ENCODE peak calls at places on chromosome 1, in ten cellular contexts. S is OCI-LY7; O is mammary epithelial cell; Z is adipocyte; I is neuronal stem cell; E is CD8-positive, alpha-beta memory T cell; W is lower lobe of right lung; M is gastrocnemius medialis; N is keratinocyte; F is heart left ventricle. K is an unnamed sample.

GRCh38 chr1:84298336-84298687 is 3.2 kb upstream of the SAMD13 start:
- DNase-seq in F (peak; percentile 74), W (peak; percentile 71), M (peak; percentile 54), I (no peak), E (peak; percentile 63), S (peak; percentile 73), O (peak; percentile 7), N (no peak), Z (peak; percentile 77), K (peak; percentile 72)

GRCh38 chr1:4684849-4685248 is 30.4 kb downstream of the AJAP1 start:
- DNase-seq in O (no peak), N (no peak), F (no peak), I (no peak), M (no peak), E (no peak), Z (no peak), W (no peak), S (no peak), K (no peak)

GRCh38 chr1:214636436-214636835 is 33.4 kb downstream of the CENPF start:
- DNase-seq in E (no peak), W (no peak), M (no peak), S (no peak), N (no peak), O (no peak), Z (no peak), I (no peak), F (no peak), K (no peak)

GRCh38 chr1:40592107-40592773 is 60.8 kb downstream of the ZNF684 start:
- DNase-seq in S (peak; percentile 63), M (no peak), Z (peak; percentile 48), F (no peak), N (no peak), O (peak; percentile 75), I (no peak), E (no peak), W (no peak), K (no peak)

GRCh38 chr1:159896086-159896930 is 3.7 kb downstream of the CFAP45 start:
- DNase-seq in S (no peak), N (no peak), W (no peak), M (peak; percentile 20), O (no peak), I (no peak), E (no peak), F (peak; percentile 36), Z (no peak), K (no peak)

GRCh38 chr1:13730751-13731482 is 30.9 kb downstream of the PRDM2 start:
- DNase-seq in I (no peak), E (peak; percentile 92), Z (peak; percentile 77), O (no peak), S (peak; percentile 97), N (no peak), W (peak; percentile 63), M (peak; percentile 27), F (peak; percentile 26), K (no peak)

GRCh38 chr1:12049625-12050024 is 13.5 kb upstream of the TNFRSF8 start:
- DNase-seq in I (no peak), M (no peak), F (no peak), S (no peak), Z (no peak), N (no peak), E (no peak), O (no peak), W (no peak), K (no peak)

GRCh38 chr1:46188295-46189030 is 9.8 kb downstream of the POMGNT1 start:
- DNase-seq in N (no peak), Z (peak; percentile 38), S (no peak), W (no peak), E (no peak), F (no peak), M (no peak), I (no peak), O (no peak), K (peak; percentile 70)

GRCh38 chr1:183571678-183572268 is 18.5 kb downstream of the NCF2 start:
- DNase-seq in W (no peak), N (no peak), O (no peak), S (no peak), Z (no peak), I (no peak), E (no peak), F (no peak), M (no peak), K (no peak)

DNA sequence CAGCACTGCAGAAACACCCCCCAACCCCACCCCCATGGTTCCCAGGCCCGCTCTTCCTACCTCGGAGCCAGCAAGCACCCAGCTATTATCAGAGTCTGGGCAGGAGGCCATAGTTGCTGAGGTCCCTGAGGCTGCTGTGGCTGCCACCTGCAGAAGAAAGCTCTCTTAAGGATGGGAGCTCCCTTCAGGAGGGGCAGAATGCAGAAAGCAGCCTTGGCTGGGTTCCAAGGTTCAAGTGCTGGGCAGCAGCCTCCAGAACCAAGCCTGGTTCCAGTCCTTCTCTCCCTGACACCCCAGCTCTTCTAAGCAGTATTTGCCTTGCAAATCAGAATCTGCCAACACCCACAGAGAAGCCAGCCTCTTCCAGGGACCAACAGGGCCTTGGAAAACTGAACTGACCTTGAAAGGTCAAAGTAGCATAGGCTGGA is 2.3 kb downstream of the PBXIP1 start:
- DNase-seq in W (no peak), M (no peak), Z (no peak), N (no peak), E (no peak), O (no peak), F (no peak), S (no peak), I (no peak), K (no peak)
- H3K4me1 ChIP-seq in W (peaks cover 39% of the 10 kb centered on the region), M (peaks cover 53% of the 10 kb centered on the region), Z (peaks cover 18% of the 10 kb centered on the region), N (peaks cover 20% of the 10 kb centered on the region), E (peaks cover 68% of the 10 kb centered on the region), O (peaks cover 13% of the 10 kb centered on the region), F (peaks cover 33% of the 10 kb centered on the region), S (peaks cover 73% of the 10 kb centered on the region), I (peaks cover 28% of the 10 kb centered on the region), K (peaks cover 5% of the 10 kb centered on the region)

GRCh38 chr1:162022626-162023025 is 1.0 kb downstream of the OLFML2B start:
- DNase-seq in I (no peak), N (no peak), M (no peak), E (no peak), F (no peak), O (no peak), S (no peak), W (no peak), Z (no peak), K (no peak)
- H3K4me3 ChIP-seq in I (no peak overlapping the region), N (no peak overlapping the region), M (peak overlapping the region; percentile 67), E (no peak overlapping the region), F (peak overlapping the region; percentile 48), O (no peak overlapping the region), S (no peak overlapping the region), W (peak overlapping the region; percentile 68), Z (peak overlapping the region; percentile 86), K (peak overlapping the region; percentile 23)

GRCh38 chr1:208232639-208233038 is 11.5 kb downstream of the PLXNA2 start:
- DNase-seq in S (no peak), W (no peak), Z (no peak), N (no peak), M (no peak), E (no peak), O (no peak), I (no peak), F (no peak), K (no peak)
- H3K4me1 ChIP-seq in S (peaks cover 4% of the 10 kb centered on the region), W (peaks cover 100% of the 10 kb centered on the region), Z (peaks cover 19% of the 10 kb centered on the region), N (peaks cover 60% of the 10 kb centered on the region), M (peaks cover 66% of the 10 kb centered on the region), E (peaks cover 10% of the 10 kb centered on the region), O (peaks cover 27% of the 10 kb centered on the region), I (peaks cover 51% of the 10 kb centered on the region), F (peaks cover 46% of the 10 kb centered on the region), K (peaks cover 2% of the 10 kb centered on the region)

DNA sequence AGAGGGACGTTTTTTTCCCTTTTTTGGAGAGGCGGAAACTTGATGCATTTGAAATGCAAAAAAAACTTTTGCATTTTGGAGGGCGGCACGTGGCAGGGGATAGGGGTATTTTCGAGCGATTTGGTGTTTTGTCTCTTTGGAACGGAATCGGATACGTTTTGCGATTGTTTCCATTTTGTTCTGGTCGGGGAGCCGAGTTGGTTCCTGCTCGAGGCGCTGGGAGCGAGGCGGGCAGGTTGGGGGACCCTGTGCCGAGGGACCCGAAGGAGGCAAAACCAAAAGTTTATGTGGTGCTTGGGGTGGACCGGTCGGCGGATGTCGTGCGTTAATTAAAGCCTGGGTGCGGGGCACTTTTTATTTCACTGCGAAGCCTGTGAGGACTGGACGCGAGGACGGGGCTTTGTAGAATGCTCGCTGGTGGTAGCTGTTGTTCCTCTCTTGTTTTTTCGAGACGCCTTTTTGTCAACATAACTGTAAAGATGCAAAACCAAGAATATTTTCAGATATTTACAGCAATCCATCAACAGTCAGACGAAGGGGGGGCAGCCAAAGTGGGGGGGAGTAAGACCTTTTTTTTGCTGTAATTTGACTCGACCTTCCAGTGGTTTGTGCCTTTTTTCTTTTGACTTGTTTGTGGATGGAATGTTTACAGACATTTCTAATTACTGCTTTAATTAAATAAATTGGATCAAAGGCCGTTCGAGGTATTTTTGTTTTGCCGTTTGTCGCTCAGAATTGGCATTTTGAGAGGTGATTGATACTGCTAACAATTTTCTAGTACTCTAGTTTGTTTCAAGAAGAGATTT is 1.0 kb downstream of the H3-3A start:
- DNase-seq in M (peak; percentile 33), Z (peak; percentile 76), N (no peak), W (peak; percentile 53), O (peak; percentile 35), E (peak; percentile 71), S (peak; percentile 83), I (peak; percentile 45), F (peak; percentile 57), K (peak; percentile 68)
- H3K4me3 ChIP-seq in M (peak overlapping the region; percentile 71), Z (peak overlapping the region; percentile 98), N (peak overlapping the region; percentile 97), W (peak overlapping the region; percentile 73), O (peak overlapping the region; percentile 86), E (peak overlapping the region; percentile 91), S (peak overlapping the region; percentile 89), I (peak overlapping the region; percentile 97), F (peak overlapping the region; percentile 91), K (peak overlapping the region; percentile 91)

DNA sequence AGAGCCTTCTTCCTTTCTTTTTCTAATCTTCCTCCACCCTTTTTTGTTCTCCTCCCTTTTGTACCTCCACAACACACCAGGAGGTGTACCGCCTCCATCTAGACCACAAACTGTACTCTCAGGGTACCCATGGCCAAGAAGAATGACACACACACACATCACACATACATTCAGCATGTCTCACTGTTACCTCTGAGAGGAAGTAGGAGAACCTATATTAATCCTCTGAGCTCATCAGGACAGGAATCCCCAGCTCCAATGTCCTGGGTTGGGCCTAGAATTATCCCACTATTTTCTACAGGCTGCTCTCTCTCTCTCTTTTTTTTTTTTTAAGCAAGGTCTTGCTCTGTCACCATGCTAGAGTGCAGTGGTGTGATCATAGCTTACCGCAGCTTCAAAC is 36.7 kb downstream of the ATP2B4 start:
- DNase-seq in N (peak; percentile 99), F (no peak), W (no peak), I (no peak), O (peak; percentile 100), E (no peak), M (peak; percentile 53), S (no peak), Z (peak; percentile 55), K (no peak)
- H3K4me1 ChIP-seq in N (peaks cover 33% of the 10 kb centered on the region), F (peaks cover 68% of the 10 kb centered on the region), W (peaks cover 52% of the 10 kb centered on the region), I (peaks cover 4% of the 10 kb centered on the region), O (peaks cover 34% of the 10 kb centered on the region), E (peaks cover 40% of the 10 kb centered on the region), M (peaks cover 51% of the 10 kb centered on the region), S (no peaks in the 10 kb centered on the region), Z (peaks cover 48% of the 10 kb centered on the region), K (no peaks in the 10 kb centered on the region)

DNA sequence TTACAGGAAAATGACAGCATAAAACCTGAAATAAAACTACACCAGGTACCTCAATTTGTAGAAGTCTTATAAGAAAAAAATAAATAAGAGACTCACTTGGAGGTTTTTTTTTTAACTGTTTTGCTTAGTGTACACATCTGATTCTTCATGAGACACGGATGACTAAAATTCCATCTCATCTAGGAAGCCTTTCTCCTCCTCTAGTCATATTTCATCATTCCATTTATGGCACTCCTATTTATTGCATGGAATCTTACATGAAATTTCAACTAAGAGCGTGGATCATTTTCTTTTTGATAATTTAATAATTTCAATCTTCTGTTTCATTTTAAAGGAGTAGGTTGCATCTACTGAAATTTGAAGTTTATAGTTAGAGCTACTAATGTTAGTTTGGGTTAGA is 1.6 kb upstream of the PTGS2 start:
- DNase-seq in O (no peak), W (no peak), M (no peak), I (no peak), E (no peak), N (no peak), S (no peak), F (no peak), Z (peak; percentile 75), K (no peak)
- H3K4me3 ChIP-seq in O (peak overlapping the region; percentile 99), W (no peak overlapping the region), M (no peak overlapping the region), I (no peak overlapping the region), E (no peak overlapping the region), N (peak overlapping the region; percentile 84), S (no peak overlapping the region), F (no peak overlapping the region), Z (no peak overlapping the region), K (no peak overlapping the region)

K was measured in aorta.